ENCODE peak calls at places on chromosomes 3 and 15, in six cellular contexts. P is A549, S is HepG2, I is endothelial cell of umbilical vein, Y is K562, G is GM12878. E is an unnamed sample.

GRCh38 chr3:7307410-7307809 is 446.5 kb downstream of the GRM7 start:
- DNase-seq in P (no peak), S (no peak), I (peak), Y (no peak), G (no peak), E (no peak)

GRCh38 chr3:184129012-184129411 is 6.1 kb upstream of the EIF2B5 start:
- DNase-seq in P (peak), S (peak), I (peak), Y (peak), G (no peak), E (peak)

GRCh38 chr15:101029971-101030661 is 111.0 kb downstream of the LRRK1 start:
- DNase-seq in P (no peak), S (no peak), I (no peak), Y (no peak), G (no peak), E (no peak)

GRCh38 chr3:158470944-158471638 is 99.9 kb upstream of the MLF1 start:
- DNase-seq in P (peak), S (no peak), I (no peak), Y (no peak), G (no peak), E (no peak)

GRCh38 chr15:26731965-26732364 is 40.9 kb downstream of the GABRB3 start:
- DNase-seq in P (no peak), S (no peak), I (no peak), Y (no peak), G (no peak), E (no peak)

GRCh38 chr3:77460326-77460725 is 420.4 kb downstream of the ROBO2 start:
- DNase-seq in P (no peak), S (no peak), I (no peak), Y (no peak), G (no peak), E (no peak)

GRCh38 chr15:35557544-35557943 is 11.6 kb upstream of the DPH6 start:
- DNase-seq in P (peak), S (peak), I (no peak), Y (peak), G (no peak), E (peak)

GRCh38 chr3:59737209-59737608 is 687.4 kb upstream of the CFAP20DC start:
- DNase-seq in P (no peak), S (no peak), I (no peak), Y (no peak), G (no peak), E (no peak)

GRCh38 chr3:62631471-62631870 is 243.7 kb downstream of the CADPS start:
- DNase-seq in P (no peak), S (no peak), I (no peak), Y (no peak), G (no peak), E (no peak)

GRCh38 chr3:67653425-67654098 is 850 bp downstream of the SUCLG2 start:
- DNase-seq in P (no peak), S (peak), I (no peak), Y (no peak), G (no peak), E (peak)

GRCh38 chr3:181487236-181487978 is 224.3 kb upstream of the SOX2 start:
- DNase-seq in P (no peak), S (no peak), I (no peak), Y (no peak), G (no peak), E (peak)

GRCh38 chr3:60399861-60400845 is 851.1 kb downstream of the FHIT start:
- DNase-seq in P (no peak), S (no peak), I (no peak), Y (no peak), G (no peak), E (no peak)

GRCh38 chr3:175713263-175713662 is 854.1 kb downstream of the NAALADL2 start:
- DNase-seq in P (no peak), S (no peak), I (no peak), Y (no peak), G (no peak), E (no peak)

GRCh38 chr15:40340038-40340739 is 550 bp downstream of the CCDC9B start:
- DNase-seq in P (peak), S (no peak), I (peak), Y (no peak), G (no peak), E (no peak)

GRCh38 chr3:85783331-85783730 is 824.5 kb downstream of the CADM2 start:
- DNase-seq in P (no peak), S (no peak), I (peak), Y (no peak), G (no peak), E (peak)
- TF ChIP-seq MAX in P (no peak), S (no peak), I (no peak), Y (no peak), G (no peak), E (no peak)

GRCh38 chr3:33798418-33799201 is at the start of gene PDCD6IP:
- DNase-seq in P (peak), S (peak), I (peak), Y (peak), G (peak), E (peak)
- TF ChIP-seq CTCF in P (no peak), S (peak), I (no peak), Y (peak), G (peak), E (no peak)

DNA sequence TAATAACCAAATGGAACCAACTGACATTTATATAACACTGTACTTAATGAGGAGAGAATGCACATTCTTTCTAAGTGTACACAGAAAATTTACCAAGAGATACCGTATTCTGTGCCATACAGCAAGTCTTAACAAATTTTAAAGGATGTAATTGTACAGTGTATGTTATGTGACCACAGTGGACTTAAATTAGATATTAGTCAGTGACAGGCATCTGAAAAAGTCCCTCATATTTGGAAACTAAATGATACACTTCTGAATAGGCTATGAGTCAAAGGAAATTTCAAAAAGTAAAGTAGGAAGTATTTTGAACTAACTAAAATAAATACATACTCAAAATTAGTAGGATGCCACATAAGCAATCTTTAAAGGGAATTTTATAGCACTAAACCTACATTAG is 59.6 kb upstream of the P3H2 start:
- DNase-seq in P (no peak), S (no peak), I (no peak), Y (no peak), G (no peak), E (no peak)
- TF ChIP-seq MYC in P (no peak), S (no peak), I (no peak), Y (no peak), G (no peak), E (no peak)

DNA sequence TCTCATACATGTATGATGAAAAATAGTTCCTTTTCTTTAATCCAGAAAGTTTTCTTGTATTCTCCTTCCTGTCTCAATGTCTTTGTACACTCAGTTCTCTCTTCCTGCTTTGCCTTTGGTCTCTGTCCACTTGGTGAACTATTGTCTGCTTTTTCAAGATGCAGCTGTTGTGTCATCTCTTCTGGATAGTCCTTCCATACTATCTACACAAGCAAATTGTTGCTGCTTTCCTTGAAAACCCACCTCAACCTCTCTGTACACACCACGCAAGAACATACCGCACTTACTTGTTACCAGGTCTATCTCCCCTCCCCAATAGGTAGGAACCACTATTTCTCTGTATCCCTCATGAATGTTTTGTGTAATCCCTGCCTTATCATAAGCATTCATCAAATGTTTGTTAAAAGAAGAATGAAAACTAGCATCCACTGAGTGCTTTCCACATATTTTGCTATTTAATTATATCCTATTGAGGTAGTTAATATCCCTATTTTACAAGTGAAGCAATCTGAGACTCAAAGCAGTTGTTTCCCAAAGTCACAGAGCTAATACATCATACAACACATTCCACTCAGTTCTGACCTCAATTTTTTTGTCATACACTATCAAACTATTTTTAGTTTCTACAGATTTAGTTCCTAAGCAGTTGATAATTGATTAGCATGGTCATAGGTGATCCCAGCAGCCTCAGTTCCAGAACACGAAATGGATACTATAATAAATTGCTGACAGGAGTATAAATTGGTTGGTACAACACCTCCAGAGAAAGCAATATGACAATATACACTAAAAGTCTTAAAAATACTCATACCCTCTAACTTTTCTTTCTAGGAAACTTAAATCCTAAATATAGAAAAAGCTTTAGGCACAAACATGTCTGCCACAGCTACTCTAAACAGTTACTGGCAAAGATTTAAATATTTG is 19.6 kb downstream of the HACL1 start:
- DNase-seq in P (no peak), S (no peak), I (no peak), Y (no peak), G (no peak), E (no peak)
- TF ChIP-seq MAX in P (no peak), S (no peak), I (no peak), Y (no peak), G (no peak), E (no peak)

DNA sequence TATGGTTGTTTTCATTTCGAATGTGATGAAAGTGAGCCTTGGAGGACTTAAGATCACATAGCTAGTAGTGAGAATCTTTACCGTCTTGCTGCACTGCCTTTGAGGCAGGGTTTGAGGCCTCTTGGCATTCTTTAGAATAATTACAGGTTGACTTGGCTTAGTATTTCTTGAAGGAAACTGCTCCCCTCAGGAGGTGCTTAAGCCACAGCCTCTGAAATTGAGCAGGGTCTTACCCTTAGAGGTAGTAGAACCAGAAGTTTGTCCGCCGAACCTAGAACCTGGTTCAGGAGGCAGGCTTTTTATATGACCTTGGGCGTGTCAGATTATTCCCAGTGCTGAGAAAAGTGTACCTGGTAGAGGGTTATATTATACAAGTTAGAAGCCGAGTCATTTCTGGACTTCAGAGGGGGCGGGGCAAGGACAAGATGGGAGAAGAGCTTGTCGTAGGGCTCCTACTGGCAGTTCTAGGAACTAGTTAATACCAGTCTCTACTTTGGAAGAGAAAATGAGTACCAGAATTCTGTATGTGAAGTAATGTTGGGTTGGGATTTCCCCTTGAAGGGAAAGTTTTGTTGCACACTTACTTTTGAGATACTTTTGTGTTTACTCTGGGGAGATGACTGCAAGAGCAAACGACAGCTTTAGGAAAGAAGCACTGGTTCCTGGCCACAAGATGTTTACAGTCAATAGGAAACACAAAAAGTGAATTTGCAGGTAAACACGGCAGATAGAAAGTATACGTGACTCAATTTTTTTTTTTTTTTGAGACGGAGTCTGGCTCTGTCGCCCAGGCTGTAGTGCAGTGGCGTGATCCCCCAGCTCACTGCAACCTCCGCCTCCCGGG is 1.3 kb downstream of the TFG start:
- DNase-seq in P (peak), S (peak), I (peak), Y (peak), G (peak), E (peak)
- TF ChIP-seq CTCF in P (peak), S (peak), I (peak), Y (peak), G (peak), E (no peak)

GRCh38 chr3:84820126-84820525 is 138.7 kb upstream of the CADM2 start:
- DNase-seq in P (no peak), S (no peak), I (no peak), Y (no peak), G (no peak), E (no peak)

GRCh38 chr3:84825817-84826216 is 133.0 kb upstream of the CADM2 start:
- DNase-seq in P (no peak), S (no peak), I (no peak), Y (no peak), G (no peak), E (no peak)

GRCh38 chr3:84820906-84821305 is 137.9 kb upstream of the CADM2 start:
- DNase-seq in P (no peak), S (no peak), I (no peak), Y (no peak), G (no peak), E (no peak)
- TF ChIP-seq MYC in P (no peak), S (no peak), I (no peak), Y (no peak), G (no peak), E (no peak)

GRCh38 chr3:141248064-141248463 is 16.4 kb downstream of the PXYLP1 start:
- DNase-seq in P (no peak), S (no peak), I (no peak), Y (no peak), G (no peak), E (no peak)

GRCh38 chr3:141250342-141250741 is 18.7 kb downstream of the PXYLP1 start:
- DNase-seq in P (no peak), S (no peak), I (no peak), Y (peak), G (no peak), E (no peak)

GRCh38 chr3:141249041-141249440 is 17.4 kb downstream of the PXYLP1 start:
- DNase-seq in P (no peak), S (no peak), I (no peak), Y (no peak), G (no peak), E (no peak)

GRCh38 chr3:141253811-141254210 is 22.2 kb downstream of the PXYLP1 start:
- DNase-seq in P (no peak), S (no peak), I (no peak), Y (no peak), G (no peak), E (no peak)

GRCh38 chr3:141250828-141251227 is 19.2 kb downstream of the PXYLP1 start:
- DNase-seq in P (no peak), S (no peak), I (no peak), Y (no peak), G (no peak), E (no peak)
- TF ChIP-seq MAX in P (no peak), S (no peak), I (no peak), Y (no peak), G (no peak), E (no peak)

DNA sequence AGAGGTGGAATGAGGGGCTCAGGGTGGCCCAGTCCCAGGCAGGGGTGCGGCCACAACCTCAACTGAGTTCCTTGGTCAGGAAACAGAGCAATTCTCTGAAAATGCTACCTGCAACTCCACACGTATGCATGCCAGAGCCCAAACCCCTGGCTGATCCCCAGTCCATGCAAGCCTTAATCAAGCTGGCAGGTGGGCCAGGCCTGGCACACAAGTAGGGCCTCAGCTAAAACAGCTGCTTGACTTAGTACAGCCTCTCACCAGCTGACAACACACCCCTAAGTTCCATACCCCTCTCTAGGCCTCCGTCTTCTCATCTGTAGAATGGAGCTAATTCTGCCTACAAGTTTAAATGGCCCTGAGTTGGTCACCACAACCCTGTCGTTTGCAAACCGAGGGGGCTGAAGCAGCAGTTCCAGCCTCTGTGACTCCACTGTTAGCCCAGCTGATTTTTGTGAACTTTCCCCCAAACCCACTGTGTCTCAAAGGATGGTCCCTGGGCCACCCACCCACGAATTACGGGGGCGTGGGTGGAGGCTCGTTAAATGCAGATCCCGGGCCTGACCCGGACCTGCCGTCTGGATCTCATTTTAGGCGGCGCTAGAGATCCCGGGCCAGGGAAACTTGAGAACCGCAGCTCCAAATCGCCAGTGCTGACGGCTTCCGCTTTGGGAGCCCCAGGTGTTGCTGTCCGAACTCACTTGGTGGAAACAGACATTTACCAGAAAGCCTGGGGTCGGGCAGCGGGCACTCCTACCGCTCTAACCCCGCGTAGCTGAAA is 927 bp downstream of the CHDH start:
- DNase-seq in P (peak), S (peak), I (peak), Y (peak), G (no peak), E (no peak)
- TF ChIP-seq CTCF in P (peak), S (peak), I (no peak), Y (peak), G (peak), E (peak)

GRCh38 chr15:23424111-23424904 is 22.7 kb downstream of the GOLGA6L2 start:
- DNase-seq in P (no peak), S (no peak), I (no peak), Y (no peak), G (no peak), E (no peak)
- TF ChIP-seq MYC in P (no peak), S (no peak), I (no peak), Y (no peak), G (no peak), E (no peak)

E was measured in NB4.